ENCODE peak calls at places on chromosomes 6 and 20, in five cellular contexts. One of them, this sample, is unnamed.

GRCh38 chr6:14273196-14273595 is 155.6 kb downstream of the CD83 start:
- DNase-seq in foreskin fibroblast: no peak
- DNase-seq in colonic mucosa: no peak
- DNase-seq in GM12878: no peak
- DNase-seq in HFF-Myc: no peak
- DNase-seq in this sample: no peak

GRCh38 chr20:11379257-11380011 is 538.3 kb upstream of the BTBD3 start:
- DNase-seq in colonic mucosa: no peak
- DNase-seq in foreskin fibroblast: no peak
- DNase-seq in GM12878: no peak
- DNase-seq in HFF-Myc: no peak
- DNase-seq in this sample: no peak

GRCh38 chr6:17703256-17703694 is 3.5 kb downstream of the NUP153 start:
- DNase-seq in colonic mucosa: no peak
- DNase-seq in HFF-Myc: no peak
- DNase-seq in GM12878: no peak
- DNase-seq in foreskin fibroblast: peak; percentile 70
- DNase-seq in this sample: peak; percentile 42

GRCh38 chr6:548517-548916 is 108.4 kb downstream of the HUS1B start:
- DNase-seq in colonic mucosa: no peak
- DNase-seq in foreskin fibroblast: no peak
- DNase-seq in GM12878: no peak
- DNase-seq in HFF-Myc: no peak
- DNase-seq in this sample: no peak

GRCh38 chr6:141269684-141270083 is 863.0 kb upstream of the GJE1 start:
- DNase-seq in foreskin fibroblast: no peak
- DNase-seq in HFF-Myc: no peak
- DNase-seq in colonic mucosa: no peak
- DNase-seq in GM12878: no peak
- DNase-seq in this sample: no peak

GRCh38 chr6:137452331-137452894 is 41.8 kb downstream of the OLIG3 start:
- DNase-seq in HFF-Myc: no peak
- DNase-seq in GM12878: no peak
- DNase-seq in foreskin fibroblast: peak; percentile 26
- DNase-seq in colonic mucosa: no peak
- DNase-seq in this sample: no peak

GRCh38 chr6:37710616-37711015 is 12.9 kb upstream of the MDGA1 start:
- DNase-seq in colonic mucosa: no peak
- DNase-seq in foreskin fibroblast: no peak
- DNase-seq in HFF-Myc: no peak
- DNase-seq in GM12878: no peak
- DNase-seq in this sample: no peak

GRCh38 chr6:105611606-105612005 is 208.7 kb upstream of the PREP start:
- DNase-seq in colonic mucosa: no peak
- DNase-seq in foreskin fibroblast: no peak
- DNase-seq in GM12878: no peak
- DNase-seq in HFF-Myc: no peak
- DNase-seq in this sample: no peak

GRCh38 chr20:37886851-37887297 is 16.1 kb upstream of the VSTM2L start:
- DNase-seq in HFF-Myc: no peak
- DNase-seq in GM12878: peak; percentile 9
- DNase-seq in colonic mucosa: no peak
- DNase-seq in foreskin fibroblast: no peak
- DNase-seq in this sample: no peak

GRCh38 chr6:136945626-136946235 is 23.6 kb downstream of the SLC35D3 start:
- DNase-seq in foreskin fibroblast: no peak
- DNase-seq in colonic mucosa: no peak
- DNase-seq in HFF-Myc: no peak
- DNase-seq in GM12878: no peak
- DNase-seq in this sample: no peak

GRCh38 chr20:4256886-4257285 is 241.5 kb upstream of the RNF24 start:
- DNase-seq in HFF-Myc: no peak
- DNase-seq in colonic mucosa: no peak
- DNase-seq in foreskin fibroblast: no peak
- DNase-seq in GM12878: no peak
- DNase-seq in this sample: no peak

GRCh38 chr6:83169511-83169910 is 23.6 kb downstream of the PGM3 start:
- DNase-seq in GM12878: no peak
- DNase-seq in HFF-Myc: no peak
- DNase-seq in colonic mucosa: no peak
- DNase-seq in foreskin fibroblast: no peak
- DNase-seq in this sample: peak; percentile 10

GRCh38 chr20:46308258-46309157 is at the start of gene CDH22:
- DNase-seq in foreskin fibroblast: peak; percentile 14
- DNase-seq in HFF-Myc: no peak
- DNase-seq in GM12878: no peak
- DNase-seq in colonic mucosa: no peak
- DNase-seq in this sample: no peak

GRCh38 chr6:83411731-83412130 is 19.1 kb downstream of the ME1 start:
- DNase-seq in HFF-Myc: no peak
- DNase-seq in GM12878: no peak
- DNase-seq in foreskin fibroblast: no peak
- DNase-seq in colonic mucosa: no peak
- DNase-seq in this sample: no peak

GRCh38 chr6:158083687-158084325 is 84.3 kb downstream of the SERAC1 start:
- DNase-seq in colonic mucosa: no peak
- DNase-seq in foreskin fibroblast: no peak
- DNase-seq in HFF-Myc: no peak
- DNase-seq in GM12878: no peak
- DNase-seq in this sample: no peak

GRCh38 chr20:46639587-46639986 is 11.7 kb downstream of the SLC13A3 start:
- DNase-seq in GM12878: no peak
- DNase-seq in colonic mucosa: no peak
- DNase-seq in HFF-Myc: no peak
- DNase-seq in foreskin fibroblast: no peak
- DNase-seq in this sample: no peak

GRCh38 chr20:3209946-3210317 is 634 bp downstream of the ITPA start:
- DNase-seq in GM12878: no peak
- DNase-seq in colonic mucosa: no peak
- DNase-seq in HFF-Myc: no peak
- DNase-seq in foreskin fibroblast: no peak
- DNase-seq in this sample: no peak

GRCh38 chr20:49981218-49982071 is 1.3 kb upstream of the SNAI1 start:
- DNase-seq in colonic mucosa: no peak
- DNase-seq in foreskin fibroblast: no peak
- DNase-seq in HFF-Myc: no peak
- DNase-seq in GM12878: no peak
- DNase-seq in this sample: no peak

GRCh38 chr20:49980140-49981008 is 2.4 kb upstream of the SNAI1 start:
- DNase-seq in foreskin fibroblast: no peak
- DNase-seq in HFF-Myc: no peak
- DNase-seq in GM12878: no peak
- DNase-seq in colonic mucosa: no peak
- DNase-seq in this sample: no peak

GRCh38 chr20:49983123-49983847 is 505 bp downstream of the SNAI1 start:
- DNase-seq in foreskin fibroblast: no peak
- DNase-seq in HFF-Myc: no peak
- DNase-seq in colonic mucosa: no peak
- DNase-seq in GM12878: no peak
- DNase-seq in this sample: no peak

GRCh38 chr20:49982346-49983122 is at the start of gene SNAI1:
- DNase-seq in foreskin fibroblast: peak; percentile 81
- DNase-seq in GM12878: peak; percentile 32
- DNase-seq in colonic mucosa: peak; percentile 80
- DNase-seq in HFF-Myc: no peak
- DNase-seq in this sample: peak; percentile 41

GRCh38 chr20:49982072-49982345 is 771 bp upstream of the SNAI1 start:
- DNase-seq in colonic mucosa: no peak
- DNase-seq in HFF-Myc: no peak
- DNase-seq in foreskin fibroblast: no peak
- DNase-seq in GM12878: no peak
- DNase-seq in this sample: no peak
- H3K4me3 ChIP-seq in colonic mucosa: peak overlapping the region; percentile 41
- H3K4me3 ChIP-seq in HFF-Myc: peak overlapping the region; percentile 94
- H3K4me3 ChIP-seq in foreskin fibroblast: peak overlapping the region; percentile 21
- H3K4me3 ChIP-seq in GM12878: no peak overlapping the region
- H3K4me3 ChIP-seq in this sample: no peak overlapping the region

DNA sequence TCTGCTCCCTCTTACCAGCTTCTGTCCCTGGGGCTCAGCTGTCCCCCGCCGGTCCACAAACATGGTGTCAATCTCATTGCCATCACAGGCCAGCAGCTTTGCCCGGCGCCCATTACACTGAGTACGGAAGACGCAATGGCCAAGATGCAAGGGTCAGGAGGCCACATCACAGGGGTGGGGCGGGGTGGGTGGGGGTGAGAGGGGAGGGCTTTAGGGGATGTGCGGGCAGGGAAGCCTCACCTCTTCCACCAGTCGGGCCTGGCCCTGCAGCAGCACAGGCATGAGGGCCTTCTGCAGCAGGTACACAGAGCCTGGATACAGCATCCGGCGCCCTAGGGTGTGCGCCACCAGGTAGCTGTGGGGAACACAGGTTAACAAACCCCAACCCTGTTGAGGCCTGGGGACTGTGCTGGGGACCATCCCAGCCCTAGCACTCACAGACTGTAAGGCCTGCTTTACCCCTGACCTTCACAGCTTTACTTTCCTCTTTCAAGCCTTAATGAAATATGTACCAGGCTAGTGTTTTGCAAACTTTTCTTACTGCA is 10.8 kb upstream of the LY6G5C start:
- DNase-seq in foreskin fibroblast: no peak
- DNase-seq in HFF-Myc: no peak
- DNase-seq in colonic mucosa: no peak
- DNase-seq in GM12878: no peak
- DNase-seq in this sample: no peak
- TF ChIP-seq CTCF in foreskin fibroblast: no peak
- TF ChIP-seq CTCF in HFF-Myc: no peak
- TF ChIP-seq CTCF in colonic mucosa: no peak
- TF ChIP-seq CTCF in GM12878: no peak
- TF ChIP-seq CTCF in this sample: no peak

GRCh38 chr20:49287555-49288249 is 9.8 kb upstream of the ZNFX1 start:
- DNase-seq in GM12878: no peak
- DNase-seq in foreskin fibroblast: no peak
- DNase-seq in HFF-Myc: no peak
- DNase-seq in colonic mucosa: no peak
- DNase-seq in this sample: no peak

GRCh38 chr20:49285813-49286494 is 8.1 kb upstream of the ZNFX1 start:
- DNase-seq in GM12878: no peak
- DNase-seq in colonic mucosa: no peak
- DNase-seq in foreskin fibroblast: no peak
- DNase-seq in HFF-Myc: no peak
- DNase-seq in this sample: no peak

GRCh38 chr20:49288784-49289696 is 11.2 kb upstream of the ZNFX1 start:
- DNase-seq in HFF-Myc: no peak
- DNase-seq in GM12878: no peak
- DNase-seq in foreskin fibroblast: no peak
- DNase-seq in colonic mucosa: peak; percentile 31
- DNase-seq in this sample: no peak

GRCh38 chr20:49286689-49287551 is 9.1 kb upstream of the ZNFX1 start:
- DNase-seq in GM12878: no peak
- DNase-seq in colonic mucosa: peak; percentile 68
- DNase-seq in foreskin fibroblast: no peak
- DNase-seq in HFF-Myc: no peak
- DNase-seq in this sample: no peak

GRCh38 chr20:49288250-49288751 is 10.4 kb upstream of the ZNFX1 start:
- DNase-seq in GM12878: no peak
- DNase-seq in HFF-Myc: no peak
- DNase-seq in foreskin fibroblast: no peak
- DNase-seq in colonic mucosa: no peak
- DNase-seq in this sample: no peak
- H3K4me3 ChIP-seq in GM12878: no peak overlapping the region
- H3K4me3 ChIP-seq in HFF-Myc: no peak overlapping the region
- H3K4me3 ChIP-seq in foreskin fibroblast: no peak overlapping the region
- H3K4me3 ChIP-seq in colonic mucosa: no peak overlapping the region
- H3K4me3 ChIP-seq in this sample: no peak overlapping the region

DNA sequence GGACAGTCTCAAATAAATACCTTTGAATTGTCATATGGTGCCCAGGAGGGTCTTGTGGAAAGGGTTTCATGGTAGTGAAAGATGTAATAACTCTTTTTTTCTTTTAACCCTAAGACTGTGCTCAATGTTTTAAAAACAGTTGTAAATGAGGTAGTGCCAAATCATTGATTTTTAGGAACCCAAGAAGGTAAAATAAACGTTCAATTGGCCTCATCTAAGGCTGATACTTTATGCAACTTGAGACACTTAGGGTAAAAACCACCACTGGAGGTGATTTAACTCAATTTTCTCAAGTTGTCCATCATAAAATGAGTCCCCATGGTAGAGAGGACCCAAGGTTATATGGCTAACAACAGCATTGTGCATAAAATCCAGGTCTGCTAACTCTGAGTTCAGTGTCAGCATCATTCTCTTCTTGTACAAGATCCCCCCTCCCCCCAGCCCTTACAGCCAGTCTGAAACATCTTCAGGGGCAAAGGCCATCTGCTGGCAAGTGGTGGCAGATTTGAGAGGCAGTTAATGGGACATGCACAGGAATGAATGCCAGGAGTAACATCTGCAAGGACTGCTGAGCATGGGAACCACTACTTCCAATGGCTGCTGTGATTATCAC is 244.4 kb downstream of the GMPR start:
- DNase-seq in colonic mucosa: no peak
- DNase-seq in HFF-Myc: no peak
- DNase-seq in GM12878: no peak
- DNase-seq in foreskin fibroblast: no peak
- DNase-seq in this sample: no peak
- TF ChIP-seq CTCF in colonic mucosa: no peak
- TF ChIP-seq CTCF in HFF-Myc: no peak
- TF ChIP-seq CTCF in GM12878: peak; percentile 16
- TF ChIP-seq CTCF in foreskin fibroblast: no peak
- TF ChIP-seq CTCF in this sample: no peak

GRCh38 chr6:71260205-71260604 is 28.4 kb upstream of the OGFRL1 start:
- DNase-seq in foreskin fibroblast: no peak
- DNase-seq in HFF-Myc: no peak
- DNase-seq in colonic mucosa: no peak
- DNase-seq in GM12878: no peak
- DNase-seq in this sample: no peak

GRCh38 chr6:71268710-71269437 is 19.7 kb upstream of the OGFRL1 start:
- DNase-seq in GM12878: peak; percentile 51
- DNase-seq in colonic mucosa: no peak
- DNase-seq in HFF-Myc: no peak
- DNase-seq in foreskin fibroblast: no peak
- DNase-seq in this sample: no peak

GRCh38 chr6:71258078-71258866 is 30.3 kb upstream of the OGFRL1 start:
- DNase-seq in HFF-Myc: no peak
- DNase-seq in colonic mucosa: no peak
- DNase-seq in foreskin fibroblast: no peak
- DNase-seq in GM12878: no peak
- DNase-seq in this sample: no peak

GRCh38 chr6:71262914-71263313 is 25.7 kb upstream of the OGFRL1 start:
- DNase-seq in colonic mucosa: no peak
- DNase-seq in GM12878: no peak
- DNase-seq in HFF-Myc: no peak
- DNase-seq in foreskin fibroblast: no peak
- DNase-seq in this sample: no peak
- H3K4me3 ChIP-seq in colonic mucosa: no peak overlapping the region
- H3K4me3 ChIP-seq in GM12878: no peak overlapping the region
- H3K4me3 ChIP-seq in HFF-Myc: no peak overlapping the region
- H3K4me3 ChIP-seq in foreskin fibroblast: no peak overlapping the region
- H3K4me3 ChIP-seq in this sample: no peak overlapping the region

This sample was measured in AG09309.